ENCODE peak calls at places on chromosomes 6 and 20, in five cellular contexts. One of them, this sample, is unnamed.

GRCh38 chr6:142796571-142796970 is 148.4 kb downstream of the HIVEP2 start:
- DNase-seq in H1: no peak
- DNase-seq in WTC11: no peak
- DNase-seq in K562: no peak
- DNase-seq in HCT116: no peak
- DNase-seq in this sample: peak

GRCh38 chr6:168618546-168619315 is 177.7 kb downstream of the SMOC2 start:
- DNase-seq in H1: no peak
- DNase-seq in WTC11: no peak
- DNase-seq in K562: no peak
- DNase-seq in HCT116: no peak
- DNase-seq in this sample: no peak

GRCh38 chr20:57401565-57401918 is 10.3 kb downstream of the RBM38 start:
- DNase-seq in H1: no peak
- DNase-seq in WTC11: no peak
- DNase-seq in K562: no peak
- DNase-seq in HCT116: no peak
- DNase-seq in this sample: no peak

GRCh38 chr6:81562169-81562568 is 190.3 kb downstream of the TENT5A start:
- DNase-seq in H1: no peak
- DNase-seq in WTC11: no peak
- DNase-seq in K562: no peak
- DNase-seq in HCT116: peak
- DNase-seq in this sample: no peak

GRCh38 chr6:166907871-166908806 is 48.2 kb downstream of the RNASET2 start:
- DNase-seq in H1: no peak
- DNase-seq in WTC11: no peak
- DNase-seq in K562: no peak
- DNase-seq in HCT116: no peak
- DNase-seq in this sample: no peak

GRCh38 chr20:44678990-44679611 is 27.6 kb upstream of the ADA start:
- DNase-seq in H1: no peak
- DNase-seq in WTC11: no peak
- DNase-seq in K562: peak
- DNase-seq in HCT116: no peak
- DNase-seq in this sample: no peak

GRCh38 chr6:131368077-131368911 is 204.7 kb upstream of the ARG1 start:
- DNase-seq in H1: no peak
- DNase-seq in WTC11: no peak
- DNase-seq in K562: no peak
- DNase-seq in HCT116: no peak
- DNase-seq in this sample: no peak

GRCh38 chr6:84103029-84103428 is 69.5 kb downstream of the MRAP2 start:
- DNase-seq in H1: no peak
- DNase-seq in WTC11: no peak
- DNase-seq in K562: no peak
- DNase-seq in HCT116: no peak
- DNase-seq in this sample: no peak

GRCh38 chr6:167105060-167105459 is 17.8 kb upstream of the CCR6 start:
- DNase-seq in H1: no peak
- DNase-seq in WTC11: no peak
- DNase-seq in K562: no peak
- DNase-seq in HCT116: no peak
- DNase-seq in this sample: no peak

GRCh38 chr6:136739501-136739900 is 52.8 kb downstream of the MAP3K5 start:
- DNase-seq in H1: no peak
- DNase-seq in WTC11: no peak
- DNase-seq in K562: no peak
- DNase-seq in HCT116: no peak
- DNase-seq in this sample: no peak

GRCh38 chr6:21911208-21911607 is 317.7 kb downstream of the SOX4 start:
- DNase-seq in H1: no peak
- DNase-seq in WTC11: no peak
- DNase-seq in K562: no peak
- DNase-seq in HCT116: no peak
- DNase-seq in this sample: no peak

GRCh38 chr6:141653590-141653989 is 479.1 kb upstream of the GJE1 start:
- DNase-seq in H1: no peak
- DNase-seq in WTC11: no peak
- DNase-seq in K562: no peak
- DNase-seq in HCT116: no peak
- DNase-seq in this sample: peak

GRCh38 chr6:11374036-11375010 is 141.9 kb upstream of the NEDD9 start:
- DNase-seq in H1: no peak
- DNase-seq in WTC11: no peak
- DNase-seq in K562: no peak
- DNase-seq in HCT116: no peak
- DNase-seq in this sample: peak

GRCh38 chr6:39530201-39530759 is 194.9 kb downstream of the KIF6 start:
- DNase-seq in H1: no peak
- DNase-seq in WTC11: no peak
- DNase-seq in K562: no peak
- DNase-seq in HCT116: no peak
- DNase-seq in this sample: peak

GRCh38 chr6:41451515-41452163 is 94.5 kb upstream of the FOXP4 start:
- DNase-seq in H1: no peak
- DNase-seq in WTC11: no peak
- DNase-seq in K562: no peak
- DNase-seq in HCT116: no peak
- DNase-seq in this sample: no peak

GRCh38 chr6:163956571-163957407 is 542.3 kb downstream of the QKI start:
- DNase-seq in H1: peak
- DNase-seq in WTC11: peak
- DNase-seq in K562: peak
- DNase-seq in HCT116: peak
- DNase-seq in this sample: peak

GRCh38 chr6:136582702-136583471 is 32.7 kb upstream of the MAP7 start:
- DNase-seq in H1: no peak
- DNase-seq in WTC11: no peak
- DNase-seq in K562: no peak
- DNase-seq in HCT116: peak
- DNase-seq in this sample: peak

GRCh38 chr20:41697861-41698559 is 79.8 kb upstream of the CHD6 start:
- DNase-seq in H1: no peak
- DNase-seq in WTC11: no peak
- DNase-seq in K562: no peak
- DNase-seq in HCT116: no peak
- DNase-seq in this sample: peak

GRCh38 chr20:34557936-34558319 is 590 bp upstream of the MAP1LC3A start:
- DNase-seq in H1: no peak
- DNase-seq in WTC11: no peak
- DNase-seq in K562: no peak
- DNase-seq in HCT116: no peak
- DNase-seq in this sample: no peak

GRCh38 chr20:18624948-18625347 is 37.1 kb downstream of the DTD1 start:
- DNase-seq in H1: no peak
- DNase-seq in WTC11: no peak
- DNase-seq in K562: peak
- DNase-seq in HCT116: no peak
- DNase-seq in this sample: no peak

GRCh38 chr6:111834356-111834755 is 38.9 kb downstream of the FYN start:
- DNase-seq in H1: no peak
- DNase-seq in WTC11: no peak
- DNase-seq in K562: no peak
- DNase-seq in HCT116: no peak
- DNase-seq in this sample: no peak

GRCh38 chr6:55798571-55798970 is 76.8 kb downstream of the BMP5 start:
- DNase-seq in H1: no peak
- DNase-seq in WTC11: no peak
- DNase-seq in K562: no peak
- DNase-seq in HCT116: no peak
- DNase-seq in this sample: no peak

GRCh38 chr6:51678905-51679620 is 408.4 kb downstream of the PKHD1 start:
- DNase-seq in H1: no peak
- DNase-seq in WTC11: no peak
- DNase-seq in K562: no peak
- DNase-seq in HCT116: no peak
- DNase-seq in this sample: no peak

GRCh38 chr6:16803294-16804006 is 42.2 kb upstream of the ATXN1 start:
- DNase-seq in H1: peak
- DNase-seq in WTC11: peak
- DNase-seq in K562: peak
- DNase-seq in HCT116: no peak
- DNase-seq in this sample: no peak

DNA sequence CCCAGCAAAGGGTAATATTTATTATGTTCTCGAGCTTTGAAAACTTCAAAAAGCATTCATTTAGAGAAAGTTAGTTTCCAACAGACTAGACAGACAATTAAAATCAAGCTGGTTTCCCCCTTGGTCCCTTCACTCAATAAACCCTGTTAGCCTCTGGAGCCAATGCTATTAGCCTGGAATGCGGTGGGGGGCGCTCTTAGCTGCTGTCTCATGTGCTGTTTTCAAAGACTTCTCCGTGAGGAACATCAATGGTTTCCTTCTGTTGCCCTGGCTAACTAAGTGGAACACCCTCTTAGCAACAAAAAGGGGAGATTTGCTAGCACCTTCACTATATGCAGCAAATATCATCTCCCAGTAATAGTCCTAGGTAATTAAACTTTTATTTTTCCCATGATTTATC is 86.4 kb downstream of the LY86 start:
- DNase-seq in H1: no peak
- DNase-seq in WTC11: peak
- DNase-seq in K562: peak
- DNase-seq in HCT116: no peak
- DNase-seq in this sample: peak
- TF ChIP-seq MAX in H1: no peak
- TF ChIP-seq MAX in WTC11: no peak
- TF ChIP-seq MAX in K562: no peak
- TF ChIP-seq MAX in HCT116: no peak
- TF ChIP-seq MAX in this sample: no peak

DNA sequence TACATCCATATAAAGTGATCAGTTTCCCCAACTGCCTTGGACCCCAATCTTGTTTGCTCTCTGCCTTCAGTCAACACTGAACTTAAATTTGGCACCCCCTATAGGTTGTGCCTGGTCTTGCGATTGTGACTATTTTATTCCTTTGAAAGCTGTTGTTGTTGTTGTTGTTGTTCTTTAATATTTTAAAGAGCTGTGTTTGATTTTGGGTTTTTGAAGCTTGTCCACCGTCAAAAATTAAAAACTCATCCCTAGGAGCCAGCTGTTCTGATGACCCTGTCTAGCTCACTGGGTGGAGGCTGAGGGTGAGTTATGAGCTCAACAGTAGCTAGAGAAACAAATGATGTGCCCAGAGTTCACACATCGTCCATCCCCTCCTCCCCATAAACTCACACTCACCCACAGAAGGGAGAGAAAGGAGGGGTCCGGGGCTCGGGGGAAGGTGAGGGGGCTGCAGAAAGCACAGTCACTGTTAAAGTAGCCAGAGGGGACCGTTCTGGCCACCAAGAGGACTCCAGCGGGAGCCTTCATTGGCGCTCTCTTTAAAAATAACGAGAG is 4.0 kb downstream of the SIM1 start:
- DNase-seq in H1: no peak
- DNase-seq in WTC11: peak
- DNase-seq in K562: no peak
- DNase-seq in HCT116: no peak
- DNase-seq in this sample: peak
- TF ChIP-seq CTCF in H1: no peak
- TF ChIP-seq CTCF in WTC11: peak
- TF ChIP-seq CTCF in K562: peak
- TF ChIP-seq CTCF in HCT116: peak
- TF ChIP-seq CTCF in this sample: peak

DNA sequence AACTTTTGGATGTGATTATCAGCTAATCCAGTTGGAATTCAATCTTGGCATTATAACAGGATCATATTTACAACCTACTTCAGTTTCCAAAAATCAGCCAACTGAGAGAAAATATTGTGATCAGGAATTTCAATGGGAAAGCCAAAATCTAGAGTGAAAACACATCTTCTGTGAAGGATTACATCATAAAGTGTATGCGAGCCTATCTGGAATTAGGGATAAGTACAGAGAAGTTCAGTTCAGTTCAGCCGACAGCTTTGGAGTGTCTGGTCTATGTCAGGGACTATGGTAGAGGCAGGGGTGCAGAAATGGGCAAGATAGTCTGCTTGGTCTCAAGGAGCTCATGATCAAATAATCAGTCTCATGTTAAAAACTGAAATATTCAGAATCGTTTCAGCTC is 12.3 kb upstream of the PRIM2 start:
- DNase-seq in H1: no peak
- DNase-seq in WTC11: no peak
- DNase-seq in K562: no peak
- DNase-seq in HCT116: no peak
- DNase-seq in this sample: no peak
- TF ChIP-seq MAX in H1: no peak
- TF ChIP-seq MAX in WTC11: no peak
- TF ChIP-seq MAX in K562: no peak
- TF ChIP-seq MAX in HCT116: no peak
- TF ChIP-seq MAX in this sample: no peak

GRCh38 chr6:107075951-107076381 is 39.3 kb downstream of the BEND3 start:
- DNase-seq in H1: no peak
- DNase-seq in WTC11: no peak
- DNase-seq in K562: no peak
- DNase-seq in HCT116: no peak
- DNase-seq in this sample: peak
- TF ChIP-seq CTCF in H1: no peak
- TF ChIP-seq CTCF in WTC11: no peak
- TF ChIP-seq CTCF in K562: peak
- TF ChIP-seq CTCF in HCT116: peak
- TF ChIP-seq CTCF in this sample: no peak

DNA sequence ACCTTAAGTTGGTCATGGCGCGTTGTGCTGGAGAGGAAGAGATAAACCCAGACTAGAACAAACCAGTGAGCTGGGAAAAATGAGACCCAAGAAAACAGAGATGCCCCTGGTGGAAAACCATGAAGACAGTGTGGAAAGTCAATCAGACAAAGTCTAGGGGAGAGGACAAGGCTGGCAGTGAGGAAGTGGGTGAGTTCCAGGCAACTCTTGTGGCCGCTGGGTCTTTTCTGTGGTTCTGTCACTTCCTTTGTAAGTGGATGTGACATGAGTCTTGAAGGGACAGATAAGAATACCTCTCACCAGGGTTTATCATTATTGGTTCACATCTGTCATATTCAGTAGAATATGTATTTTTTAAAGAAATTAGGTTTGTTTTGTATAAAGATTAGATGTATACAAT is 738.4 kb downstream of the DHX35 start:
- DNase-seq in H1: no peak
- DNase-seq in WTC11: no peak
- DNase-seq in K562: no peak
- DNase-seq in HCT116: no peak
- DNase-seq in this sample: peak
- TF ChIP-seq MAX in H1: no peak
- TF ChIP-seq MAX in WTC11: no peak
- TF ChIP-seq MAX in K562: no peak
- TF ChIP-seq MAX in HCT116: no peak
- TF ChIP-seq MAX in this sample: no peak

This sample was measured in NB4.